ENCODE peak calls at places on chromosomes 5 and 9, in six cellular contexts. U is heart left ventricle, L is foreskin keratinocyte, P is astrocyte of the spinal cord, J is cardiac muscle cell, C is spleen. F is an unnamed sample.

GRCh38 chr5:171306141-171306540 is 2.9 kb upstream of the TLX3 start:
- DNase-seq in U (no peak), C (no peak), J (no peak), L (no peak), P (no peak), F (no peak)

GRCh38 chr9:122991370-122991830 is 42.1 kb upstream of the GPR21 start:
- DNase-seq in U (no peak), P (peak; percentile 91), L (peak; percentile 89), C (no peak), J (peak; percentile 92), F (no peak)

GRCh38 chr5:19987594-19988345 is at the start of gene CDH18:
- DNase-seq in P (peak; percentile 63), L (peak; percentile 40), C (peak; percentile 58), U (no peak), J (peak; percentile 45), F (no peak)

GRCh38 chr5:133147815-133148634 is 96.2 kb downstream of the HSPA4 start:
- DNase-seq in J (peak; percentile 17), U (no peak), L (no peak), P (peak; percentile 23), C (no peak), F (no peak)

GRCh38 chr9:90919883-90920282 is 118.3 kb downstream of the SYK start:
- DNase-seq in P (no peak), J (peak; percentile 20), U (no peak), C (no peak), L (no peak), F (no peak)

GRCh38 chr5:168347786-168348414 is 56.5 kb downstream of the WWC1 start:
- DNase-seq in L (no peak), J (no peak), C (no peak), P (no peak), U (no peak), F (no peak)

GRCh38 chr5:35339006-35339405 is 108.7 kb upstream of the PRLR start:
- DNase-seq in J (no peak), U (no peak), L (no peak), P (no peak), C (no peak), F (no peak)

GRCh38 chr5:130063603-130064002 is 159.3 kb downstream of the CHSY3 start:
- DNase-seq in P (no peak), L (no peak), J (no peak), C (no peak), U (no peak), F (no peak)

GRCh38 chr9:95446984-95447383 is 69.8 kb downstream of the PTCH1 start:
- DNase-seq in P (no peak), C (no peak), J (no peak), U (no peak), L (no peak), F (no peak)

GRCh38 chr5:95842955-95843544 is 20.5 kb upstream of the GLRX start:
- DNase-seq in J (peak; percentile 77), L (no peak), C (peak; percentile 92), U (peak; percentile 70), P (peak; percentile 76), F (peak; percentile 48)

GRCh38 chr9:137297060-137297664 is 4.9 kb downstream of the NRARP start:
- DNase-seq in U (no peak), J (no peak), L (no peak), P (no peak), C (no peak), F (no peak)

GRCh38 chr5:17860660-17861315 is 226.5 kb downstream of the TAF11L14 start:
- DNase-seq in J (no peak), L (peak; percentile 60), U (no peak), C (no peak), P (peak; percentile 14), F (no peak)

GRCh38 chr5:66882592-66883227 is 286.5 kb downstream of the MAST4 start:
- DNase-seq in P (peak; percentile 61), J (peak; percentile 60), U (no peak), L (peak; percentile 88), C (no peak), F (no peak)

GRCh38 chr5:75277463-75277862 is 40.8 kb upstream of the ANKRD31 start:
- DNase-seq in C (no peak), J (no peak), U (no peak), P (no peak), L (peak; percentile 22), F (no peak)

GRCh38 chr5:75279324-75279723 is 42.6 kb upstream of the ANKRD31 start:
- DNase-seq in J (peak; percentile 1), L (no peak), C (no peak), U (no peak), P (no peak), F (no peak)

GRCh38 chr5:75274486-75274885 is 37.8 kb upstream of the ANKRD31 start:
- DNase-seq in J (no peak), L (no peak), P (no peak), U (no peak), C (no peak), F (no peak)

GRCh38 chr5:75275147-75275546 is 38.5 kb upstream of the ANKRD31 start:
- DNase-seq in U (no peak), C (no peak), P (no peak), L (no peak), J (no peak), F (no peak)

GRCh38 chr5:75275736-75276135 is 39.1 kb upstream of the ANKRD31 start:
- DNase-seq in J (no peak), P (no peak), L (no peak), U (no peak), C (no peak), F (no peak)
- TF ChIP-seq CTCF in J (no peak), P (no peak), L (no peak), U (no peak), C (no peak), F (no peak)

DNA sequence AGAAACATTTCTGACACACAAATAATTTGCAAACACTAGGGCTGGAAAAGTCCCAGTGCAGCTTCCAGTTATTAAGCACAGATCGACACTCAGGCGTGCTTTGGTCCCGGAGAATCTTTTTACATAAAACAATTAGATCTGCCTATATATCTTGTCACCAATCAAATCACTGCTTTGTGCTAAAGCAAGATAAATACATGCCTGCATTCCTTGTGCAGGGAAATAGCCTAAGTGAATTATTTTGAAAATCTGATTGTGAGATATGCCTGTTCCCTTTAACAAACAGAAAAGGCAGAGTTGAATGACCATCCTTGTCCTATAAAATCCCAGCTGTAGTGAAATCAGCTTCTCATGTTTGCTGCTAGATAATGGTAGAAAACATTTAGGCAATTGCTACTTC is 604.4 kb downstream of the CCDC171 start:
- DNase-seq in U (no peak), L (no peak), J (no peak), C (no peak), P (no peak), F (no peak)
- TF ChIP-seq CTCF in U (no peak), L (no peak), J (no peak), C (no peak), P (no peak), F (no peak)

DNA sequence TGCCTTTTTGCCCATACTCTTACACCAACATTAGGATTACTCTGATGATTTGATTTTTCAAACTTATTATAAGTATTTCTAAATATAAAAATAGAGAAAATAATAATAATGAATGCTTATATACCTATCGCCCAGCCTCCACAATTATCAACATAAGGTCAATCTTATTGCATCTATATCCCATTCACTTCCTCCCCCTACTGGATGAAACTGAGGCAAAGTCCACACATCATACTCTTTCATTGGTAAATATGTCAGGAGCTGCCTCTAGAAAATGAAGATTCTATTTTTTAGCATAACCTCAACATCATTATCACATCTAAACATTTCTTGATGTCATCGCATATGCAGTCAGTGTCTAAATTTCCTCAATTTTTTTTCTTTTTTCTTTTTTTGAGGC is 44.3 kb downstream of the SH3RF2 start:
- DNase-seq in J (no peak), C (no peak), P (no peak), U (no peak), L (no peak), F (no peak)
- TF ChIP-seq CTCF in J (peak; percentile 11), C (no peak), P (peak; percentile 38), U (no peak), L (peak; percentile 56), F (no peak)

GRCh38 chr9:112162644-112163413 is 12.3 kb downstream of the SUSD1 start:
- DNase-seq in J (no peak), L (no peak), C (no peak), P (no peak), U (no peak), F (no peak)

GRCh38 chr9:112170235-112170634 is 4.9 kb downstream of the SUSD1 start:
- DNase-seq in L (peak; percentile 80), J (no peak), P (no peak), C (no peak), U (no peak), F (no peak)

GRCh38 chr9:112168197-112168596 is 6.9 kb downstream of the SUSD1 start:
- DNase-seq in U (no peak), J (no peak), P (no peak), L (no peak), C (no peak), F (no peak)

GRCh38 chr9:112169368-112169767 is 5.7 kb downstream of the SUSD1 start:
- DNase-seq in L (peak; percentile 87), P (no peak), J (no peak), U (no peak), C (no peak), F (no peak)

DNA sequence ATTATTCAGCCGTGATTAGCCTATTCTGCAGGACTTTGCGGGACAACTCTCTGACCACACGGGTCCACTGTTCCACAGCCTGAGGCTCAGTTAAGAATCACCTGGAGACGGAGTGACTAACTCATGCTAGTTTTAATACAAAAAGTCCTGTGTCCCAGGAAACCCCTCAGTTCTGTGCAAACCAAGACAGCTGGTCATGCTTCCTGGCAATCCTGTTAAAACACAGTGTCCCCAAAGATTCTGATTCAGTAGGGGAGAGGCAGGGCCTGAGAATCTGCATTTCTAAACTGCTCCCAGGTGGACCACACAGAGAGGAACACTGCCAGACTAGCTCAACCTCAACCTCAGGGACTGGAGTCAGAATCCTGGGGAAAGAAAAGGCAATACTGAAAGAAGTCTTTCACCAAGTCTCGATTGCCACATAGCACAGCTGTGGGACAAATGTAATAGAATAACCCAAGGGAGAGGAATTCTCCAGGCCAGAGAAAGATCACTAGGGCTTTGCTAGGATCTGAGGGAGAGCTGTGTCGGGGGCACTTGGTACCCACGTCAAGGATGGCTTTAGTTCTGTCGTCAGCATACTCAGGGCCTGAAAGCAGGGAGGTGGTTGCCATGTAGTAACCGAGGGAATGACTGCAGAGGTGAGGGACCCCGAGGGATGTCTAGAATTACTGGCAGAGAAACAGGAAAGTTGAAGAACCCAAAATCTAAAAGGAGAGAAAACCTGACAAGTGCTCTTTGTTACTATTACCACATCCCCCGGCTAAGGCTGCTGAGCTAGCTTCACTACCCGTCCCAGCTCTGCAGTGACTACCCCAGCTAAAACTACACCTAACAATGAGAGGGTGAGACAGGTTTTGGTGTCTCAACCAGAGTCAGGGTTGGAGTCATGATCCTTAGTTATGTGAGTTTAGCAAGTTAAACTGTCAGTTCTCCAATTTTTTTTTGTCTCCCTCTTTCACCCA is 8.6 kb downstream of the SUSD1 start:
- DNase-seq in P (peak; percentile 43), J (peak; percentile 59), C (no peak), U (peak; percentile 8), L (peak; percentile 74), F (no peak)
- TF ChIP-seq CTCF in P (peak; percentile 22), J (peak; percentile 12), C (no peak), U (no peak), L (peak; percentile 61), F (no peak)

GRCh38 chr9:112921549-112921948 is 30.9 kb upstream of the SLC46A2 start:
- DNase-seq in C (no peak), P (peak; percentile 48), U (no peak), J (peak; percentile 72), L (peak; percentile 48), F (no peak)
- TF ChIP-seq CTCF in C (no peak), P (peak; percentile 73), U (peak; percentile 31), J (peak; percentile 77), L (peak; percentile 69), F (no peak)

F was measured in activated B cell treated with CpG ODN at 0.5 μM for 24 hours.